ENCODE peak calls at places on chromosomes 16 and 17, in eight cellular contexts. G, B, Y, Z, T, E, Q and N are unnamed samples.

GRCh38 chr17:37124825-37125181 is 176.0 kb downstream of the AATF start:
- DNase-seq in G (no peak), B (no peak), Y (no peak), Z (no peak), T (no peak), E (no peak), Q (no peak), N (no peak)

GRCh38 chr16:8998114-8998513 is 34.4 kb upstream of the USP7 start:
- DNase-seq in G (peak; percentile 67), B (peak; percentile 16), Y (no peak), Z (peak; percentile 47), T (no peak), E (no peak), Q (peak; percentile 5), N (no peak)

GRCh38 chr17:46020023-46020735 is 21.1 kb downstream of the STH start:
- DNase-seq in G (no peak), B (no peak), Y (no peak), Z (no peak), T (peak; percentile 42), E (no peak), Q (no peak), N (no peak)

GRCh38 chr17:5826384-5826783 is 242.1 kb upstream of the NLRP1 start:
- DNase-seq in G (no peak), B (peak; percentile 34), Y (no peak), Z (no peak), T (no peak), E (no peak), Q (no peak), N (no peak)

GRCh38 chr17:30433514-30433913 is 43.7 kb upstream of the GOSR1 start:
- DNase-seq in G (peak; percentile 93), B (peak; percentile 94), Y (no peak), Z (peak; percentile 97), T (no peak), E (no peak), Q (no peak), N (no peak)

GRCh38 chr17:65750166-65750565 is 188.7 kb upstream of the AXIN2 start:
- DNase-seq in G (peak; percentile 15), B (no peak), Y (no peak), Z (no peak), T (no peak), E (no peak), Q (no peak), N (no peak)

GRCh38 chr16:24688359-24688758 is 41.1 kb upstream of the TNRC6A start:
- DNase-seq in G (no peak), B (no peak), Y (no peak), Z (no peak), T (no peak), E (no peak), Q (no peak), N (no peak)

GRCh38 chr16:8848231-8848938 is 20.4 kb downstream of the CARHSP1 start:
- DNase-seq in G (no peak), B (no peak), Y (no peak), Z (no peak), T (no peak), E (no peak), Q (peak; percentile 43), N (no peak)

GRCh38 chr17:66494023-66494803 is 191.8 kb downstream of the PRKCA start:
- DNase-seq in G (peak; percentile 77), B (peak; percentile 92), Y (no peak), Z (peak; percentile 90), T (no peak), E (no peak), Q (no peak), N (no peak)

GRCh38 chr16:65601781-65602180 is 479.9 kb upstream of the CDH11 start:
- DNase-seq in G (no peak), B (peak; percentile 40), Y (no peak), Z (no peak), T (no peak), E (no peak), Q (no peak), N (no peak)

GRCh38 chr17:73064084-73064938 is 28.2 kb downstream of the SLC39A11 start:
- DNase-seq in G (peak; percentile 34), B (no peak), Y (no peak), Z (no peak), T (peak; percentile 51), E (no peak), Q (no peak), N (no peak)

GRCh38 chr17:77375526-77375916 is 234.8 kb downstream of the SEC14L1 start:
- DNase-seq in G (no peak), B (no peak), Y (no peak), Z (no peak), T (no peak), E (no peak), Q (no peak), N (no peak)

GRCh38 chr16:85285681-85286065 is 173.4 kb upstream of the CIBAR2 start:
- DNase-seq in G (peak; percentile 12), B (no peak), Y (no peak), Z (no peak), T (no peak), E (no peak), Q (no peak), N (no peak)
- H3K4me3 ChIP-seq in G (no peak overlapping the region), B (no peak overlapping the region), Y (no peak overlapping the region), Z (no peak overlapping the region), T (peak overlapping the region; percentile 48), E (no peak overlapping the region), Q (no peak overlapping the region), N (no peak overlapping the region)

DNA sequence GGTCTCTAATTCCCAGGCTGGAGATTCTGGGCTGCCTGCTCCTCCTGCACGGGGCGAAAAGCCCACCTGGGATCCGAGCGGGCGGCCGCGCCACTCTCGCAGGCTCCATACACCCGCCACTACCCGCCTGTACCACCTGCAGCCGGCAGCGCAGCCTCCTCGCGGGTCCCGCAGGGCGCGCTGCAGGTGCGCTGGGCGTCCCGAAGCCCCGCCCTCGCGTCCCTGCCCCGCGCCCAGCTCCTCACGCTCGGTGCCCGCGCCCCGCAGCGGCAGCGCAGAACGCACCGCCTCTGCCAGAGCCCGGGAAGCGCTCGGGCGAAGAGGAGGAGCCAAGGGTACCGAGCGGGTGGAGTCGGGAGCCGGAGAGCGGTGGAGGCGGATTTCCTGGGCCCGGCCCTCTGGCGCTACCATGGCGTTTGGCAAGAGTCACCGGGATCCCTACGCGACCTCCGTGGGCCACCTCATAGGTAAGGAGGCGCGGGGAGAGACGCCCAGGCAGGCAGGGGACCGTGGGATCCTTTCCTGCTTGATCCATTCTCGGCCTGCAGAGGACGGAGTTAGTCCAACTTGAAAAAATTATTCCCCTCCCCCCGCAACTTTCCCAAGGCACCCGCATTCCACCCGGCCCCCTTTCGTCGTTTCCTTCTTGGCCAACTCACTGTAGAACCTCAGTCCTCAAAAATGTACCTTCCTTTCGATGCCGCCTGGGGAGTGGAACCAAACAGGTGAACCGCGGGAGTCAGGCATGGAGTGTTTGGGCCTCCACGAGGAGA is at the start of gene TOM1L1:
- DNase-seq in G (peak; percentile 53), B (peak; percentile 55), Y (peak; percentile 69), Z (peak; percentile 55), T (peak; percentile 81), E (peak; percentile 83), Q (peak; percentile 91), N (peak; percentile 88)
- H3K4me3 ChIP-seq in G (peak within 1 kb of the TSS; percentile 73), B (peak within 1 kb of the TSS; percentile 76), Y (peak within 1 kb of the TSS; percentile 88), Z (peak within 1 kb of the TSS; percentile 74), T (peak within 1 kb of the TSS; percentile 70), E (peak within 1 kb of the TSS; percentile 47), Q (peak within 1 kb of the TSS; percentile 77), N (peak within 1 kb of the TSS; percentile 60)

DNA sequence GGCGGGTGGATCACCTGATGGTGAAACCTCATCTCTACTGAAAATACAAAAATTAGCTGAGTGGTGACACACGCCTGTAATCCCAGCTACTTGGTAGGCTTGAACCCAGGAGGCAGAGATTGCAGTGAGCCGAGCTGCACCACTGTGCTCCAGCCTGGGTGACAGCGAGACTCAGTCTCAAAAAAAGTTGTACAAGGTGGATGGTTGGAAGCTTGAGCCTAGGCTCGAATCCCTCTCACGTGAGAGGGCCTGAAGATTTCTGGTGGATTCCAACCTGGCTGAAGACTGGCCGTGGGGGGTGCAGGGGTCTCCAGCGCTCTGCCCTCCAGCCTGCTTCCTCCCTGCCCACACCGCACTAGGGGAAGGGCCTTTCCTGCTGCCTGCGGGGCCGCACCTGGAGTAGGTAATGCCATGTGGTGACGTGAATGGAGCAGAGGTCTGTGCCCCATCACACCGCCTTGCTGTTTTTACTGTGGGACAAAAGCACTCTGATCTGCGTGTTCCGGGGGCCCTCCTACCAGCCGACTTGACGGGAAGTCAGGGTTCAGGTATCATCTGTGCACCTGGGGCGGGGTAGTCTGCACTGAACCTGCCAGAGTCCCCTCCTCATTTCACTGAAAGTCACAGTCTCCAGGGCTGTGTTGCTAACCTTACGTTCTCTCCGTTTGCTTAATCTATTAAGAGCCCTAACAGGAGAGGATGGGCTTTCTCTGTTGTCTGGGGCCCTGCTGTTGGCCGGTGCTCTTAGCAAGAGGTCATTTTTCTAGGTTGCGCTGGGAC is 4.2 kb downstream of the RPL13 start:
- DNase-seq in G (no peak), B (no peak), Y (no peak), Z (no peak), T (no peak), E (no peak), Q (no peak), N (no peak)
- H3K4me3 ChIP-seq in G (no peak overlapping the region), B (no peak overlapping the region), Y (no peak overlapping the region), Z (no peak overlapping the region), T (no peak overlapping the region), E (no peak overlapping the region), Q (no peak overlapping the region), N (no peak overlapping the region)

GRCh38 chr16:2149630-2150417 is 1.4 kb downstream of the RAB26 start:
- DNase-seq in G (no peak), B (no peak), Y (no peak), Z (no peak), T (no peak), E (no peak), Q (peak; percentile 80), N (no peak)

GRCh38 chr16:2147981-2148671 is at the start of gene RAB26:
- DNase-seq in G (peak; percentile 44), B (peak; percentile 44), Y (peak; percentile 70), Z (peak; percentile 48), T (peak; percentile 78), E (peak; percentile 85), Q (peak; percentile 97), N (peak; percentile 89)

GRCh38 chr16:2150418-2151187 is 2.2 kb downstream of the RAB26 start:
- DNase-seq in G (peak; percentile 56), B (peak; percentile 53), Y (no peak), Z (no peak), T (no peak), E (no peak), Q (peak; percentile 87), N (no peak)

GRCh38 chr16:2147378-2147777 is 1.0 kb upstream of the RAB26 start:
- DNase-seq in G (no peak), B (no peak), Y (no peak), Z (no peak), T (no peak), E (no peak), Q (no peak), N (peak; percentile 45)

DNA sequence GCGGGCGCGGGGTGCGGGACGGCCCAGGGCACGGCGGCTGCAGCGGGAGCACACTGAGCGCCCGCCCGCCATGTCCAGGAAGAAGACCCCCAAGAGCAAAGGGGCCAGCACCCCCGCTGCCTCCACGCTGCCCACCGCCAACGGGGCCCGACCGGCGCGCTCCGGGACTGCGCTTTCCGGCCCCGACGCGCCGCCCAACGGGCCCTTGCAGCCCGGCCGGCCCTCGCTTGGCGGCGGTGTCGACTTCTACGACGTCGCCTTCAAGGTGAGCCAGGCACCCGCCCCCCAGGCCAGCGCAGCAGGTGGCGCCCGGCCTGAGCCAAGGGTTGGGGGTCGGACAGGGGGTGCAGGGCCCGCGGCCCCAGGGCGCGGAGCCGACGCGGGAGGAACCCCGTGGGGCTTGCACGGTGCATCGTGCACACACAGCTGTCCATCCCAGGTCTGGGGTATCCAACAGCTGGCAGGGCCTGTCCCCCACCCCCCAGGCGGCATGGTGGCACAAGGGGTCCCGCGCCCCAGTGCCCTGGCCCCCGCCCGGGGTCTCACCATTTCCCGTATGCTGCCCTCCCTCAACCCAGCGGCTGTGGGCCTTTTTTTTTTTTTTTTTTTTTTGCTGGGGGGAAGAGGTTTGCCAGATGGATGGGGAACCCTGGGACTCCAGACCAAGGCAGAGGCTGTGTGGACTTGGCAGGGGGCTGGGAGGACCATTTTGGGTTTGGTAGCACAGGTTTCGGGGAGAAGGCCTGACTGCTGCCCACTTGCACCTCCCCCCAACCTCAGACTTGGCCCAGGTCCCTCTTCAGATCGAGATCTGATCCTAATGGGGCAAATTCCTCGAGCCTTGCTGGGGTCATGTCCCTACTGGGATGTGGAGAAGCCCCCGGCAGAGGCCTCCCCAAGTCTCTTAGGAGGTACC is 547 bp downstream of the RAB26 start:
- DNase-seq in G (no peak), B (no peak), Y (no peak), Z (no peak), T (no peak), E (no peak), Q (peak; percentile 82), N (no peak)
- H3K4me3 ChIP-seq in G (peak overlapping the region; percentile 53), B (peak overlapping the region; percentile 17), Y (no peak overlapping the region), Z (peak overlapping the region; percentile 36), T (peak overlapping the region; percentile 67), E (peak overlapping the region; percentile 30), Q (peak overlapping the region; percentile 70), N (peak overlapping the region; percentile 56)